ENCODE peak calls at places on chromosomes 1 and 21, in nine cellular contexts. One of them, this sample, is unnamed.

GRCh38 chr1:96521994-96522760 is 199.4 kb upstream of the PTBP2 start:
- DNase-seq in ovary: no peak
- DNase-seq in GM12891: no peak
- DNase-seq in stimulated activated CD4-positive, alpha-beta T cell treated with anti-CD3 and anti-CD28 coated beads, Interleukin-1b, Interleukin-23, amount 100 ng/mL, for 24 hours: no peak
- DNase-seq in NCI-H1436: no peak
- DNase-seq in sigmoid colon: no peak
- DNase-seq in NCI-H2107: no peak
- DNase-seq in GM04503: no peak
- DNase-seq in cardiac fibroblast: peak
- DNase-seq in this sample: peak

GRCh38 chr1:1170215-1170890 is 3.3 kb upstream of the TTLL10 start:
- DNase-seq in ovary: no peak
- DNase-seq in GM12891: no peak
- DNase-seq in stimulated activated CD4-positive, alpha-beta T cell treated with anti-CD3 and anti-CD28 coated beads, Interleukin-1b, Interleukin-23, amount 100 ng/mL, for 24 hours: no peak
- DNase-seq in NCI-H1436: no peak
- DNase-seq in sigmoid colon: no peak
- DNase-seq in NCI-H2107: no peak
- DNase-seq in GM04503: no peak
- DNase-seq in cardiac fibroblast: no peak
- DNase-seq in this sample: no peak

GRCh38 chr1:186662752-186663151 is 17.5 kb downstream of the PTGS2 start:
- DNase-seq in ovary: no peak
- DNase-seq in GM12891: no peak
- DNase-seq in stimulated activated CD4-positive, alpha-beta T cell treated with anti-CD3 and anti-CD28 coated beads, Interleukin-1b, Interleukin-23, amount 100 ng/mL, for 24 hours: no peak
- DNase-seq in NCI-H1436: no peak
- DNase-seq in sigmoid colon: no peak
- DNase-seq in NCI-H2107: no peak
- DNase-seq in GM04503: no peak
- DNase-seq in cardiac fibroblast: peak
- DNase-seq in this sample: no peak

GRCh38 chr1:205182930-205183329 is 28.6 kb downstream of the DSTYK start:
- DNase-seq in ovary: no peak
- DNase-seq in GM12891: no peak
- DNase-seq in stimulated activated CD4-positive, alpha-beta T cell treated with anti-CD3 and anti-CD28 coated beads, Interleukin-1b, Interleukin-23, amount 100 ng/mL, for 24 hours: no peak
- DNase-seq in NCI-H1436: no peak
- DNase-seq in sigmoid colon: no peak
- DNase-seq in NCI-H2107: no peak
- DNase-seq in GM04503: no peak
- DNase-seq in cardiac fibroblast: no peak
- DNase-seq in this sample: no peak

GRCh38 chr1:64965239-64966157 is 851 bp downstream of the JAK1 start:
- DNase-seq in ovary: peak
- DNase-seq in GM12891: peak
- DNase-seq in stimulated activated CD4-positive, alpha-beta T cell treated with anti-CD3 and anti-CD28 coated beads, Interleukin-1b, Interleukin-23, amount 100 ng/mL, for 24 hours: peak
- DNase-seq in NCI-H1436: no peak
- DNase-seq in sigmoid colon: peak
- DNase-seq in NCI-H2107: peak
- DNase-seq in GM04503: no peak
- DNase-seq in cardiac fibroblast: peak
- DNase-seq in this sample: peak

GRCh38 chr1:228913649-228914048 is 178.4 kb downstream of the RHOU start:
- DNase-seq in ovary: no peak
- DNase-seq in GM12891: no peak
- DNase-seq in stimulated activated CD4-positive, alpha-beta T cell treated with anti-CD3 and anti-CD28 coated beads, Interleukin-1b, Interleukin-23, amount 100 ng/mL, for 24 hours: no peak
- DNase-seq in NCI-H1436: no peak
- DNase-seq in sigmoid colon: no peak
- DNase-seq in NCI-H2107: no peak
- DNase-seq in GM04503: no peak
- DNase-seq in cardiac fibroblast: no peak
- DNase-seq in this sample: no peak

GRCh38 chr1:157958280-157958679 is 35.2 kb upstream of the KIRREL1 start:
- DNase-seq in ovary: no peak
- DNase-seq in GM12891: no peak
- DNase-seq in stimulated activated CD4-positive, alpha-beta T cell treated with anti-CD3 and anti-CD28 coated beads, Interleukin-1b, Interleukin-23, amount 100 ng/mL, for 24 hours: no peak
- DNase-seq in NCI-H1436: no peak
- DNase-seq in sigmoid colon: no peak
- DNase-seq in NCI-H2107: no peak
- DNase-seq in GM04503: no peak
- DNase-seq in cardiac fibroblast: no peak
- DNase-seq in this sample: no peak

GRCh38 chr1:216221260-216221700 is 202.0 kb downstream of the USH2A start:
- DNase-seq in ovary: no peak
- DNase-seq in GM12891: peak
- DNase-seq in stimulated activated CD4-positive, alpha-beta T cell treated with anti-CD3 and anti-CD28 coated beads, Interleukin-1b, Interleukin-23, amount 100 ng/mL, for 24 hours: no peak
- DNase-seq in NCI-H1436: peak
- DNase-seq in sigmoid colon: no peak
- DNase-seq in NCI-H2107: peak
- DNase-seq in GM04503: peak
- DNase-seq in cardiac fibroblast: peak
- DNase-seq in this sample: peak

GRCh38 chr1:151369621-151370048 is 2.9 kb downstream of the SELENBP1 start:
- DNase-seq in ovary: no peak
- DNase-seq in GM12891: no peak
- DNase-seq in stimulated activated CD4-positive, alpha-beta T cell treated with anti-CD3 and anti-CD28 coated beads, Interleukin-1b, Interleukin-23, amount 100 ng/mL, for 24 hours: no peak
- DNase-seq in NCI-H1436: no peak
- DNase-seq in sigmoid colon: peak
- DNase-seq in NCI-H2107: no peak
- DNase-seq in GM04503: no peak
- DNase-seq in cardiac fibroblast: no peak
- DNase-seq in this sample: no peak

GRCh38 chr1:1623181-1623630 is 7.9 kb downstream of the MIB2 start:
- DNase-seq in ovary: peak
- DNase-seq in GM12891: no peak
- DNase-seq in stimulated activated CD4-positive, alpha-beta T cell treated with anti-CD3 and anti-CD28 coated beads, Interleukin-1b, Interleukin-23, amount 100 ng/mL, for 24 hours: no peak
- DNase-seq in NCI-H1436: no peak
- DNase-seq in sigmoid colon: no peak
- DNase-seq in NCI-H2107: no peak
- DNase-seq in GM04503: no peak
- DNase-seq in cardiac fibroblast: no peak
- DNase-seq in this sample: no peak

GRCh38 chr21:46469275-46469674 is 10.6 kb downstream of the DIP2A start:
- DNase-seq in ovary: no peak
- DNase-seq in GM12891: no peak
- DNase-seq in stimulated activated CD4-positive, alpha-beta T cell treated with anti-CD3 and anti-CD28 coated beads, Interleukin-1b, Interleukin-23, amount 100 ng/mL, for 24 hours: no peak
- DNase-seq in NCI-H1436: no peak
- DNase-seq in sigmoid colon: no peak
- DNase-seq in NCI-H2107: no peak
- DNase-seq in GM04503: no peak
- DNase-seq in cardiac fibroblast: no peak
- DNase-seq in this sample: no peak

GRCh38 chr1:221431968-221432367 is 309.9 kb downstream of the DUSP10 start:
- DNase-seq in ovary: no peak
- DNase-seq in GM12891: no peak
- DNase-seq in stimulated activated CD4-positive, alpha-beta T cell treated with anti-CD3 and anti-CD28 coated beads, Interleukin-1b, Interleukin-23, amount 100 ng/mL, for 24 hours: no peak
- DNase-seq in NCI-H1436: no peak
- DNase-seq in sigmoid colon: no peak
- DNase-seq in NCI-H2107: no peak
- DNase-seq in GM04503: no peak
- DNase-seq in cardiac fibroblast: no peak
- DNase-seq in this sample: no peak

GRCh38 chr1:202007703-202008489 is 2.5 kb upstream of the ELF3 start:
- DNase-seq in ovary: no peak
- DNase-seq in GM12891: no peak
- DNase-seq in stimulated activated CD4-positive, alpha-beta T cell treated with anti-CD3 and anti-CD28 coated beads, Interleukin-1b, Interleukin-23, amount 100 ng/mL, for 24 hours: no peak
- DNase-seq in NCI-H1436: no peak
- DNase-seq in sigmoid colon: no peak
- DNase-seq in NCI-H2107: no peak
- DNase-seq in GM04503: no peak
- DNase-seq in cardiac fibroblast: peak
- DNase-seq in this sample: no peak

GRCh38 chr1:44945992-44946391 is 40.4 kb downstream of the EIF2B3 start:
- DNase-seq in ovary: no peak
- DNase-seq in GM12891: no peak
- DNase-seq in stimulated activated CD4-positive, alpha-beta T cell treated with anti-CD3 and anti-CD28 coated beads, Interleukin-1b, Interleukin-23, amount 100 ng/mL, for 24 hours: no peak
- DNase-seq in NCI-H1436: no peak
- DNase-seq in sigmoid colon: no peak
- DNase-seq in NCI-H2107: no peak
- DNase-seq in GM04503: no peak
- DNase-seq in cardiac fibroblast: no peak
- DNase-seq in this sample: no peak

This sample was measured in astrocyte of the spinal cord.